ENCODE peak calls at places on chromosomes 6 and 20, in six cellular contexts. One of them, this sample, is unnamed.

GRCh38 chr20:23433628-23434027 is 5.9 kb upstream of the CSTL1 start:
- DNase-seq in fibroblast of lung: no peak
- DNase-seq in esophagus squamous epithelium: no peak
- DNase-seq in skeletal muscle cell: no peak
- DNase-seq in HCT116: no peak
- DNase-seq in astrocyte of the spinal cord: no peak
- DNase-seq in this sample: no peak

GRCh38 chr6:90149280-90149679 is 147.4 kb downstream of the BACH2 start:
- DNase-seq in esophagus squamous epithelium: no peak
- DNase-seq in fibroblast of lung: no peak
- DNase-seq in skeletal muscle cell: no peak
- DNase-seq in astrocyte of the spinal cord: no peak
- DNase-seq in HCT116: no peak
- DNase-seq in this sample: no peak

GRCh38 chr20:57470212-57470522 is 54.8 kb downstream of the CTCFL start:
- DNase-seq in fibroblast of lung: no peak
- DNase-seq in HCT116: no peak
- DNase-seq in astrocyte of the spinal cord: no peak
- DNase-seq in esophagus squamous epithelium: no peak
- DNase-seq in skeletal muscle cell: no peak
- DNase-seq in this sample: no peak

GRCh38 chr20:43490038-43490437 is 17.5 kb upstream of the L3MBTL1 start:
- DNase-seq in skeletal muscle cell: no peak
- DNase-seq in esophagus squamous epithelium: no peak
- DNase-seq in astrocyte of the spinal cord: no peak
- DNase-seq in fibroblast of lung: peak
- DNase-seq in HCT116: no peak
- DNase-seq in this sample: no peak

GRCh38 chr20:48944663-48945297 is 23.3 kb downstream of the ARFGEF2 start:
- DNase-seq in esophagus squamous epithelium: no peak
- DNase-seq in astrocyte of the spinal cord: no peak
- DNase-seq in fibroblast of lung: no peak
- DNase-seq in HCT116: no peak
- DNase-seq in skeletal muscle cell: no peak
- DNase-seq in this sample: no peak

GRCh38 chr6:75934643-75935472 is 137.6 kb downstream of the IMPG1 start:
- DNase-seq in skeletal muscle cell: peak
- DNase-seq in esophagus squamous epithelium: no peak
- DNase-seq in astrocyte of the spinal cord: peak
- DNase-seq in fibroblast of lung: peak
- DNase-seq in HCT116: peak
- DNase-seq in this sample: peak

GRCh38 chr6:28725890-28726348 is 197.9 kb downstream of the TRIM27 start:
- DNase-seq in astrocyte of the spinal cord: no peak
- DNase-seq in esophagus squamous epithelium: no peak
- DNase-seq in fibroblast of lung: no peak
- DNase-seq in skeletal muscle cell: no peak
- DNase-seq in HCT116: no peak
- DNase-seq in this sample: peak

GRCh38 chr6:74939309-74939708 is 266.5 kb downstream of the COL12A1 start:
- DNase-seq in HCT116: peak
- DNase-seq in fibroblast of lung: peak
- DNase-seq in astrocyte of the spinal cord: peak
- DNase-seq in esophagus squamous epithelium: no peak
- DNase-seq in skeletal muscle cell: no peak
- DNase-seq in this sample: peak

GRCh38 chr6:90583179-90583578 is 3.7 kb downstream of the MAP3K7 start:
- DNase-seq in fibroblast of lung: peak
- DNase-seq in skeletal muscle cell: no peak
- DNase-seq in astrocyte of the spinal cord: no peak
- DNase-seq in HCT116: no peak
- DNase-seq in esophagus squamous epithelium: no peak
- DNase-seq in this sample: no peak

GRCh38 chr6:16466778-16467177 is 228.4 kb downstream of the GMPR start:
- DNase-seq in HCT116: no peak
- DNase-seq in fibroblast of lung: no peak
- DNase-seq in skeletal muscle cell: no peak
- DNase-seq in astrocyte of the spinal cord: no peak
- DNase-seq in esophagus squamous epithelium: no peak
- DNase-seq in this sample: no peak

GRCh38 chr6:46011241-46012085 is 4.2 kb downstream of the CLIC5 start:
- DNase-seq in skeletal muscle cell: no peak
- DNase-seq in HCT116: no peak
- DNase-seq in fibroblast of lung: no peak
- DNase-seq in astrocyte of the spinal cord: peak
- DNase-seq in esophagus squamous epithelium: no peak
- DNase-seq in this sample: no peak

GRCh38 chr6:107419747-107420146 is 39.6 kb downstream of the PDSS2 start:
- DNase-seq in fibroblast of lung: no peak
- DNase-seq in esophagus squamous epithelium: no peak
- DNase-seq in astrocyte of the spinal cord: peak
- DNase-seq in HCT116: no peak
- DNase-seq in skeletal muscle cell: no peak
- DNase-seq in this sample: no peak

GRCh38 chr6:82066196-82066595 is 181.3 kb downstream of the IBTK start:
- DNase-seq in HCT116: no peak
- DNase-seq in esophagus squamous epithelium: no peak
- DNase-seq in fibroblast of lung: no peak
- DNase-seq in skeletal muscle cell: no peak
- DNase-seq in astrocyte of the spinal cord: no peak
- DNase-seq in this sample: no peak

GRCh38 chr6:150046943-150047342 is 21.6 kb upstream of the RAET1L start:
- DNase-seq in skeletal muscle cell: no peak
- DNase-seq in fibroblast of lung: no peak
- DNase-seq in HCT116: no peak
- DNase-seq in astrocyte of the spinal cord: no peak
- DNase-seq in esophagus squamous epithelium: no peak
- DNase-seq in this sample: no peak

GRCh38 chr6:106107043-106107613 is 21.0 kb downstream of the PRDM1 start:
- DNase-seq in esophagus squamous epithelium: no peak
- DNase-seq in HCT116: no peak
- DNase-seq in fibroblast of lung: no peak
- DNase-seq in skeletal muscle cell: no peak
- DNase-seq in astrocyte of the spinal cord: no peak
- DNase-seq in this sample: no peak

GRCh38 chr6:684831-685636 is 7.9 kb downstream of the EXOC2 start:
- DNase-seq in fibroblast of lung: peak
- DNase-seq in HCT116: no peak
- DNase-seq in esophagus squamous epithelium: no peak
- DNase-seq in skeletal muscle cell: no peak
- DNase-seq in astrocyte of the spinal cord: peak
- DNase-seq in this sample: no peak

GRCh38 chr6:124303971-124304370 is 500.3 kb downstream of the NKAIN2 start:
- DNase-seq in fibroblast of lung: no peak
- DNase-seq in HCT116: no peak
- DNase-seq in esophagus squamous epithelium: no peak
- DNase-seq in astrocyte of the spinal cord: no peak
- DNase-seq in skeletal muscle cell: no peak
- DNase-seq in this sample: no peak

GRCh38 chr6:42049116-42049809 is 1.1 kb upstream of the TAF8 start:
- DNase-seq in HCT116: no peak
- DNase-seq in skeletal muscle cell: no peak
- DNase-seq in fibroblast of lung: no peak
- DNase-seq in esophagus squamous epithelium: no peak
- DNase-seq in astrocyte of the spinal cord: no peak
- DNase-seq in this sample: no peak

GRCh38 chr6:142300758-142301251 is 1.0 kb upstream of the ADGRG6 start:
- DNase-seq in HCT116: peak
- DNase-seq in astrocyte of the spinal cord: peak
- DNase-seq in fibroblast of lung: peak
- DNase-seq in skeletal muscle cell: no peak
- DNase-seq in esophagus squamous epithelium: no peak
- DNase-seq in this sample: peak

GRCh38 chr6:36545767-36546663 is 1.3 kb downstream of the STK38 start:
- DNase-seq in esophagus squamous epithelium: no peak
- DNase-seq in skeletal muscle cell: no peak
- DNase-seq in fibroblast of lung: peak
- DNase-seq in astrocyte of the spinal cord: peak
- DNase-seq in HCT116: no peak
- DNase-seq in this sample: peak

GRCh38 chr6:36546664-36546957 is 668 bp downstream of the STK38 start:
- DNase-seq in fibroblast of lung: no peak
- DNase-seq in astrocyte of the spinal cord: peak
- DNase-seq in esophagus squamous epithelium: no peak
- DNase-seq in HCT116: no peak
- DNase-seq in skeletal muscle cell: no peak
- DNase-seq in this sample: peak

GRCh38 chr6:36546958-36547645 is at the start of gene STK38:
- DNase-seq in HCT116: peak
- DNase-seq in skeletal muscle cell: peak
- DNase-seq in fibroblast of lung: peak
- DNase-seq in esophagus squamous epithelium: peak
- DNase-seq in astrocyte of the spinal cord: peak
- DNase-seq in this sample: peak

GRCh38 chr6:36548401-36548743 is 1.1 kb upstream of the STK38 start:
- DNase-seq in esophagus squamous epithelium: no peak
- DNase-seq in HCT116: no peak
- DNase-seq in astrocyte of the spinal cord: no peak
- DNase-seq in fibroblast of lung: no peak
- DNase-seq in skeletal muscle cell: no peak
- DNase-seq in this sample: no peak

GRCh38 chr6:36547646-36548400 is 544 bp upstream of the STK38 start:
- DNase-seq in skeletal muscle cell: no peak
- DNase-seq in astrocyte of the spinal cord: no peak
- DNase-seq in esophagus squamous epithelium: no peak
- DNase-seq in fibroblast of lung: no peak
- DNase-seq in HCT116: no peak
- DNase-seq in this sample: no peak
- H3K4me3 ChIP-seq in skeletal muscle cell: peak
- H3K4me3 ChIP-seq in astrocyte of the spinal cord: no peak
- H3K4me3 ChIP-seq in esophagus squamous epithelium: peak
- H3K4me3 ChIP-seq in fibroblast of lung: no peak
- H3K4me3 ChIP-seq in HCT116: peak
- H3K4me3 ChIP-seq in this sample: peak

DNA sequence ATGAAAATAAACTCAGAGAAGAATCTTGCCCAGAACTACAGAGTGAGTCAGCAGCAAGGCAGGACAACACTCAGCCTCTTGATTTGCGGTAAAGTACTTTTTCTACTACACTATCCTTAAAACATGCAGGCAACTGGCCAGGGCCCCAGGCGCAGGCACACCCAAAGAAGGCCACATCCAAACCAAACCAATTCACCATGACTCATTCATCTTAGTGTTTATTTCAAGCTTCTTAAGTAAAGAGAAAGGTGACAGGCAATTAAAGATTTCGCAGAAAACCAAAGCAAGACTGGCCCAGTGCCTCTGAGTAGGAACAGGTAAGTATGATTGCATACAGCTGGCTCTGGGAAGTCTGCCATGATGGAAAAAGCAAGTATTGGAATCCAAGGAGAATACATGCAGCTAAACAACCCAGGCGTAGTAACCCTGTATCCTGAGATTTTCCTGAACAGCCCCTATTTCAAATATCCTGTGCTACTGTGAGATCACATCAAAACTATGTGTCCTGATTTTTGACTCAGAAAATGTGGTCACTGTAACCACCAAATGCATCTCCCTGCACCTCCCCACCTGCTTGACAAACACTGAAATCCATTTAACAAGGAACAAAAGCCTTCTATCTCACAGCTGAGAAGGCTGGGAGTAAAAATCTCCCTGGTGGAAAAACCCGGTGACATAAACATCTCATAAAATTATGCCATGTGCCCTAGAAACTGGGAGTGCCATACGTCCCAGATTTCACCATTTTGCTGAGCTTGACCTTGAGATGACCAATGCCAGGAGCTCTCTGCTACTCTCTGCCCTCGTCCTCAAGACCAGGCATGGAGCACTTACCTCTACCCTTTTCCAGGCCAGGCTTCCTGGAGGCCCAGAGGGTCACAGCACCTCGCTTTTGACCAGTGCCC is 12.4 kb downstream of the WFDC3 start:
- DNase-seq in astrocyte of the spinal cord: peak
- DNase-seq in esophagus squamous epithelium: no peak
- DNase-seq in skeletal muscle cell: peak
- DNase-seq in fibroblast of lung: peak
- DNase-seq in HCT116: peak
- DNase-seq in this sample: peak
- H3K4me3 ChIP-seq in astrocyte of the spinal cord: no peak
- H3K4me3 ChIP-seq in esophagus squamous epithelium: no peak
- H3K4me3 ChIP-seq in skeletal muscle cell: no peak
- H3K4me3 ChIP-seq in fibroblast of lung: no peak
- H3K4me3 ChIP-seq in HCT116: no peak
- H3K4me3 ChIP-seq in this sample: no peak

DNA sequence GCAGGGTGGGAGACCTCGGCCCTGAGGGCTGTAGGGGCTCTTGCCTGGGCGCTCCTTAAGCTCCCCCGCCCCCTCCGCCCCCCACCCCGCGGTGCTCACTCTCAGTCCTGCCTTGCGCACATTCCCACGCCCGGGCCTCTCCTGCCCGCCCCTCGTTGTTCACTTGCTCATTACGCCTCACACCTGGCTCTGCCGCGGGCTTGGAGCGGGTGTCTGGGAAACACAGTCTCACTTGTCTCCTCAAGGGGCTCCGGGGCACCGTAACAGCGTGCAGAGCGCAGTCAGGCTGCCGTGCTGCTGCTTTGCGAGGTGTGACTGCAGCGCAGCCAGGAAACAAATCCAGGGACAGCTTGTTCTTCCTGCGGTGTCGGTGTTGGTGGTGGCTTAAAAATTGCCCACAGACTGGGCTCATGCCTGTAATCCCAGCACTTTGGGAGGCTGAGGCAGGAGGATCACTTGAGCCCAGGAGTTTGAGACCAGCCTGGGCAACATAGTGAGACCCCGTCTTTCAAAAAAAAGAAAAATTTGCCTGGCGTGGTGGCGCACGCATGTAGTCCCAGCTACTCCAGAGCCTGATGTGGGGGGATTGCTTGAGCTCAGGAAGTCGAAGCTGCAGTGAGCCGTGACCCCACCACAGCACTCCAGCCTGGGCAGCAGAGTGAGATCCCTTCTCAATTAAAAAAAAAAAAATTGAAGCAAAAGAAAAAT is 4.6 kb downstream of the NPBWR2 start:
- DNase-seq in skeletal muscle cell: no peak
- DNase-seq in HCT116: no peak
- DNase-seq in esophagus squamous epithelium: no peak
- DNase-seq in astrocyte of the spinal cord: no peak
- DNase-seq in fibroblast of lung: no peak
- DNase-seq in this sample: no peak
- H3K4me3 ChIP-seq in skeletal muscle cell: no peak
- H3K4me3 ChIP-seq in HCT116: peak
- H3K4me3 ChIP-seq in esophagus squamous epithelium: peak
- H3K4me3 ChIP-seq in astrocyte of the spinal cord: no peak
- H3K4me3 ChIP-seq in fibroblast of lung: no peak
- H3K4me3 ChIP-seq in this sample: peak

GRCh38 chr6:129516787-129517186 is 193.2 kb downstream of the ARHGAP18 start:
- DNase-seq in HCT116: no peak
- DNase-seq in fibroblast of lung: no peak
- DNase-seq in skeletal muscle cell: no peak
- DNase-seq in esophagus squamous epithelium: no peak
- DNase-seq in astrocyte of the spinal cord: no peak
- DNase-seq in this sample: peak

GRCh38 chr6:129519750-129520149 is 190.2 kb downstream of the ARHGAP18 start:
- DNase-seq in fibroblast of lung: no peak
- DNase-seq in esophagus squamous epithelium: no peak
- DNase-seq in skeletal muscle cell: no peak
- DNase-seq in astrocyte of the spinal cord: no peak
- DNase-seq in HCT116: no peak
- DNase-seq in this sample: no peak

GRCh38 chr6:129516005-129516404 is 194.0 kb downstream of the ARHGAP18 start:
- DNase-seq in esophagus squamous epithelium: no peak
- DNase-seq in skeletal muscle cell: no peak
- DNase-seq in fibroblast of lung: no peak
- DNase-seq in astrocyte of the spinal cord: no peak
- DNase-seq in HCT116: no peak
- DNase-seq in this sample: no peak

GRCh38 chr6:129515004-129515403 is 195.0 kb downstream of the ARHGAP18 start:
- DNase-seq in HCT116: no peak
- DNase-seq in esophagus squamous epithelium: no peak
- DNase-seq in skeletal muscle cell: no peak
- DNase-seq in fibroblast of lung: no peak
- DNase-seq in astrocyte of the spinal cord: no peak
- DNase-seq in this sample: no peak

GRCh38 chr6:129517288-129517687 is 192.7 kb downstream of the ARHGAP18 start:
- DNase-seq in astrocyte of the spinal cord: no peak
- DNase-seq in esophagus squamous epithelium: no peak
- DNase-seq in skeletal muscle cell: no peak
- DNase-seq in fibroblast of lung: peak
- DNase-seq in HCT116: no peak
- DNase-seq in this sample: peak
- H3K4me3 ChIP-seq in astrocyte of the spinal cord: no peak
- H3K4me3 ChIP-seq in esophagus squamous epithelium: no peak
- H3K4me3 ChIP-seq in skeletal muscle cell: no peak
- H3K4me3 ChIP-seq in fibroblast of lung: no peak
- H3K4me3 ChIP-seq in HCT116: no peak
- H3K4me3 ChIP-seq in this sample: no peak

This sample was measured in A673.